ENCODE peak calls at places on chromosomes 6 and 20, in five cellular contexts. One of them, this sample, is unnamed. For H3K4me1 and H3K27me3, the result is how much of the 10 kb centered on the place peaks cover.

GRCh38 chr20:36240076-36240475 is 3.8 kb downstream of the AAR2 start:
- DNase-seq in PC-9: no peak
- DNase-seq in fibroblast of lung: no peak
- DNase-seq in cardiac muscle cell: no peak
- DNase-seq in tibial artery: no peak
- DNase-seq in this sample: no peak

GRCh38 chr6:26204332-26205160 is 117.3 kb downstream of the HFE start:
- DNase-seq in PC-9: peak
- DNase-seq in fibroblast of lung: peak
- DNase-seq in cardiac muscle cell: peak
- DNase-seq in tibial artery: peak
- DNase-seq in this sample: peak

GRCh38 chr6:149513915-149514314 is 29.1 kb upstream of the ZC3H12D start:
- DNase-seq in PC-9: no peak
- DNase-seq in fibroblast of lung: no peak
- DNase-seq in cardiac muscle cell: peak
- DNase-seq in tibial artery: no peak
- DNase-seq in this sample: no peak

GRCh38 chr6:24935323-24935722 is 437 bp downstream of the RIPOR2 start:
- DNase-seq in PC-9: no peak
- DNase-seq in fibroblast of lung: no peak
- DNase-seq in cardiac muscle cell: no peak
- DNase-seq in tibial artery: no peak
- DNase-seq in this sample: no peak

GRCh38 chr20:64133951-64134407 is 26.6 kb upstream of the NPBWR2 start:
- DNase-seq in PC-9: no peak
- DNase-seq in fibroblast of lung: no peak
- DNase-seq in cardiac muscle cell: no peak
- DNase-seq in tibial artery: no peak
- DNase-seq in this sample: peak

GRCh38 chr6:20102674-20103073 is 109.6 kb downstream of the MBOAT1 start:
- DNase-seq in PC-9: no peak
- DNase-seq in fibroblast of lung: no peak
- DNase-seq in cardiac muscle cell: no peak
- DNase-seq in tibial artery: no peak
- DNase-seq in this sample: no peak

GRCh38 chr6:154593122-154593521 is 82.6 kb upstream of the CNKSR3 start:
- DNase-seq in PC-9: no peak
- DNase-seq in fibroblast of lung: no peak
- DNase-seq in cardiac muscle cell: no peak
- DNase-seq in tibial artery: no peak
- DNase-seq in this sample: peak

GRCh38 chr20:57381596-57382503 is 9.3 kb upstream of the RBM38 start:
- DNase-seq in PC-9: peak
- DNase-seq in fibroblast of lung: peak
- DNase-seq in cardiac muscle cell: peak
- DNase-seq in tibial artery: peak
- DNase-seq in this sample: peak

GRCh38 chr6:81067057-81067456 is 685.4 kb downstream of the TENT5A start:
- DNase-seq in PC-9: no peak
- DNase-seq in fibroblast of lung: no peak
- DNase-seq in cardiac muscle cell: no peak
- DNase-seq in tibial artery: no peak
- DNase-seq in this sample: peak

GRCh38 chr20:62874745-62875344 is 13.2 kb upstream of the TCFL5 start:
- DNase-seq in PC-9: no peak
- DNase-seq in fibroblast of lung: no peak
- DNase-seq in cardiac muscle cell: peak
- DNase-seq in tibial artery: no peak
- DNase-seq in this sample: no peak

GRCh38 chr20:47704746-47705496 is 80.4 kb downstream of the SULF2 start:
- DNase-seq in PC-9: no peak
- DNase-seq in fibroblast of lung: no peak
- DNase-seq in cardiac muscle cell: peak
- DNase-seq in tibial artery: no peak
- DNase-seq in this sample: no peak

GRCh38 chr6:31834367-31834703 is 6.8 kb downstream of the HSPA1B start:
- DNase-seq in PC-9: peak
- DNase-seq in fibroblast of lung: peak
- DNase-seq in cardiac muscle cell: peak
- DNase-seq in tibial artery: peak
- DNase-seq in this sample: peak

GRCh38 chr6:113825776-113826175 is 31.4 kb upstream of the MARCKS start:
- DNase-seq in PC-9: no peak
- DNase-seq in fibroblast of lung: peak
- DNase-seq in cardiac muscle cell: peak
- DNase-seq in tibial artery: peak
- DNase-seq in this sample: no peak

GRCh38 chr6:5357486-5357885 is 96.2 kb downstream of the FARS2 start:
- DNase-seq in PC-9: no peak
- DNase-seq in fibroblast of lung: no peak
- DNase-seq in cardiac muscle cell: no peak
- DNase-seq in tibial artery: no peak
- DNase-seq in this sample: no peak

GRCh38 chr6:170292778-170293164 is 1.9 kb upstream of the DLL1 start:
- DNase-seq in PC-9: no peak
- DNase-seq in fibroblast of lung: peak
- DNase-seq in cardiac muscle cell: no peak
- DNase-seq in tibial artery: no peak
- DNase-seq in this sample: no peak

GRCh38 chr6:11992086-11992485 is 20.0 kb upstream of the HIVEP1 start:
- DNase-seq in PC-9: no peak
- DNase-seq in fibroblast of lung: no peak
- DNase-seq in cardiac muscle cell: no peak
- DNase-seq in tibial artery: no peak
- DNase-seq in this sample: no peak

GRCh38 chr6:47478233-47479155 is 905 bp downstream of the CD2AP start:
- DNase-seq in PC-9: no peak
- DNase-seq in fibroblast of lung: peak
- DNase-seq in cardiac muscle cell: peak
- DNase-seq in tibial artery: peak
- DNase-seq in this sample: peak

GRCh38 chr6:141401168-141401567 is 731.6 kb upstream of the GJE1 start:
- DNase-seq in PC-9: no peak
- DNase-seq in fibroblast of lung: peak
- DNase-seq in cardiac muscle cell: peak
- DNase-seq in tibial artery: no peak
- DNase-seq in this sample: no peak

GRCh38 chr20:16283978-16284377 is 289.3 kb downstream of the KIF16B start:
- DNase-seq in PC-9: no peak
- DNase-seq in fibroblast of lung: no peak
- DNase-seq in cardiac muscle cell: no peak
- DNase-seq in tibial artery: no peak
- DNase-seq in this sample: no peak

GRCh38 chr6:71619836-71620235 is 266.5 kb upstream of the RIMS1 start:
- DNase-seq in PC-9: no peak
- DNase-seq in fibroblast of lung: no peak
- DNase-seq in cardiac muscle cell: peak
- DNase-seq in tibial artery: no peak
- DNase-seq in this sample: no peak

GRCh38 chr6:42929928-42930360 is 664 bp downstream of the CNPY3 start:
- DNase-seq in PC-9: peak
- DNase-seq in fibroblast of lung: peak
- DNase-seq in cardiac muscle cell: peak
- DNase-seq in tibial artery: peak
- DNase-seq in this sample: peak

GRCh38 chr20:3464166-3464565 is 6.7 kb upstream of the ATRN start:
- DNase-seq in PC-9: no peak
- DNase-seq in fibroblast of lung: no peak
- DNase-seq in cardiac muscle cell: no peak
- DNase-seq in tibial artery: no peak
- DNase-seq in this sample: no peak

GRCh38 chr6:72084992-72085569 is 198.7 kb downstream of the RIMS1 start:
- DNase-seq in PC-9: no peak
- DNase-seq in fibroblast of lung: peak
- DNase-seq in cardiac muscle cell: peak
- DNase-seq in tibial artery: no peak
- DNase-seq in this sample: peak

GRCh38 chr20:55095745-55096450 is 620.5 kb downstream of the DOK5 start:
- DNase-seq in PC-9: no peak
- DNase-seq in fibroblast of lung: no peak
- DNase-seq in cardiac muscle cell: no peak
- DNase-seq in tibial artery: no peak
- DNase-seq in this sample: no peak

GRCh38 chr6:75101896-75102680 is 103.8 kb downstream of the COL12A1 start:
- DNase-seq in PC-9: no peak
- DNase-seq in fibroblast of lung: peak
- DNase-seq in cardiac muscle cell: peak
- DNase-seq in tibial artery: peak
- DNase-seq in this sample: no peak

GRCh38 chr20:61558726-61559125 is 306.7 kb downstream of the CDH4 start:
- DNase-seq in PC-9: no peak
- DNase-seq in fibroblast of lung: peak
- DNase-seq in cardiac muscle cell: no peak
- DNase-seq in tibial artery: no peak
- DNase-seq in this sample: no peak
- H3K4me1 ChIP-seq in PC-9: under half
- H3K4me1 ChIP-seq in fibroblast of lung: under half
- H3K4me1 ChIP-seq in cardiac muscle cell: under half
- H3K4me1 ChIP-seq in tibial artery: under half
- H3K4me1 ChIP-seq in this sample: under half

GRCh38 chr6:110282412-110282811 is 75.7 kb downstream of the METTL24 start:
- DNase-seq in PC-9: no peak
- DNase-seq in fibroblast of lung: no peak
- DNase-seq in cardiac muscle cell: no peak
- DNase-seq in tibial artery: no peak
- DNase-seq in this sample: no peak

GRCh38 chr6:110284877-110285276 is 73.3 kb downstream of the METTL24 start:
- DNase-seq in PC-9: no peak
- DNase-seq in fibroblast of lung: no peak
- DNase-seq in cardiac muscle cell: no peak
- DNase-seq in tibial artery: no peak
- DNase-seq in this sample: no peak

GRCh38 chr6:110287462-110288341 is 70.4 kb downstream of the METTL24 start:
- DNase-seq in PC-9: no peak
- DNase-seq in fibroblast of lung: no peak
- DNase-seq in cardiac muscle cell: no peak
- DNase-seq in tibial artery: no peak
- DNase-seq in this sample: no peak

GRCh38 chr6:110283657-110284056 is 74.5 kb downstream of the METTL24 start:
- DNase-seq in PC-9: no peak
- DNase-seq in fibroblast of lung: no peak
- DNase-seq in cardiac muscle cell: no peak
- DNase-seq in tibial artery: no peak
- DNase-seq in this sample: no peak

GRCh38 chr6:110285306-110286060 is 72.7 kb downstream of the METTL24 start:
- DNase-seq in PC-9: peak
- DNase-seq in fibroblast of lung: no peak
- DNase-seq in cardiac muscle cell: no peak
- DNase-seq in tibial artery: no peak
- DNase-seq in this sample: no peak
- H3K4me3 ChIP-seq in PC-9: no peak
- H3K4me3 ChIP-seq in fibroblast of lung: no peak
- H3K4me3 ChIP-seq in cardiac muscle cell: no peak
- H3K4me3 ChIP-seq in tibial artery: no peak
- H3K4me3 ChIP-seq in this sample: no peak

GRCh38 chr20:46569961-46570360 is 19.5 kb upstream of the OCSTAMP start:
- DNase-seq in PC-9: no peak
- DNase-seq in fibroblast of lung: no peak
- DNase-seq in cardiac muscle cell: no peak
- DNase-seq in tibial artery: no peak
- DNase-seq in this sample: no peak
- H3K27me3 ChIP-seq in PC-9: under half
- H3K27me3 ChIP-seq in fibroblast of lung: under half
- H3K27me3 ChIP-seq in cardiac muscle cell: under half
- H3K27me3 ChIP-seq in tibial artery: under half
- H3K27me3 ChIP-seq in this sample: under half

GRCh38 chr20:50533464-50533863 is 23.3 kb downstream of the PTPN1 start:
- DNase-seq in PC-9: no peak
- DNase-seq in fibroblast of lung: no peak
- DNase-seq in cardiac muscle cell: no peak
- DNase-seq in tibial artery: no peak
- DNase-seq in this sample: no peak

GRCh38 chr20:50535162-50535561 is 25.0 kb downstream of the PTPN1 start:
- DNase-seq in PC-9: no peak
- DNase-seq in fibroblast of lung: no peak
- DNase-seq in cardiac muscle cell: no peak
- DNase-seq in tibial artery: no peak
- DNase-seq in this sample: no peak

GRCh38 chr20:50533061-50533460 is 22.9 kb downstream of the PTPN1 start:
- DNase-seq in PC-9: no peak
- DNase-seq in fibroblast of lung: peak
- DNase-seq in cardiac muscle cell: no peak
- DNase-seq in tibial artery: no peak
- DNase-seq in this sample: no peak

GRCh38 chr20:50536333-50536732 is 26.1 kb downstream of the PTPN1 start:
- DNase-seq in PC-9: no peak
- DNase-seq in fibroblast of lung: no peak
- DNase-seq in cardiac muscle cell: no peak
- DNase-seq in tibial artery: no peak
- DNase-seq in this sample: peak

GRCh38 chr20:50534567-50534966 is 24.4 kb downstream of the PTPN1 start:
- DNase-seq in PC-9: peak
- DNase-seq in fibroblast of lung: peak
- DNase-seq in cardiac muscle cell: peak
- DNase-seq in tibial artery: no peak
- DNase-seq in this sample: no peak
- H3K4me1 ChIP-seq in PC-9: under half
- H3K4me1 ChIP-seq in fibroblast of lung: under half
- H3K4me1 ChIP-seq in cardiac muscle cell: under half
- H3K4me1 ChIP-seq in tibial artery: under half
- H3K4me1 ChIP-seq in this sample: under half

GRCh38 chr6:129844118-129844891 is 16.8 kb downstream of the TMEM244 start:
- DNase-seq in PC-9: peak
- DNase-seq in fibroblast of lung: peak
- DNase-seq in cardiac muscle cell: peak
- DNase-seq in tibial artery: no peak
- DNase-seq in this sample: no peak

GRCh38 chr6:129842881-129843409 is 18.2 kb downstream of the TMEM244 start:
- DNase-seq in PC-9: no peak
- DNase-seq in fibroblast of lung: no peak
- DNase-seq in cardiac muscle cell: no peak
- DNase-seq in tibial artery: no peak
- DNase-seq in this sample: no peak

GRCh38 chr6:129846761-129847160 is 14.4 kb downstream of the TMEM244 start:
- DNase-seq in PC-9: no peak
- DNase-seq in fibroblast of lung: no peak
- DNase-seq in cardiac muscle cell: no peak
- DNase-seq in tibial artery: no peak
- DNase-seq in this sample: no peak

GRCh38 chr6:129843573-129843972 is 17.5 kb downstream of the TMEM244 start:
- DNase-seq in PC-9: no peak
- DNase-seq in fibroblast of lung: no peak
- DNase-seq in cardiac muscle cell: no peak
- DNase-seq in tibial artery: no peak
- DNase-seq in this sample: no peak

DNA sequence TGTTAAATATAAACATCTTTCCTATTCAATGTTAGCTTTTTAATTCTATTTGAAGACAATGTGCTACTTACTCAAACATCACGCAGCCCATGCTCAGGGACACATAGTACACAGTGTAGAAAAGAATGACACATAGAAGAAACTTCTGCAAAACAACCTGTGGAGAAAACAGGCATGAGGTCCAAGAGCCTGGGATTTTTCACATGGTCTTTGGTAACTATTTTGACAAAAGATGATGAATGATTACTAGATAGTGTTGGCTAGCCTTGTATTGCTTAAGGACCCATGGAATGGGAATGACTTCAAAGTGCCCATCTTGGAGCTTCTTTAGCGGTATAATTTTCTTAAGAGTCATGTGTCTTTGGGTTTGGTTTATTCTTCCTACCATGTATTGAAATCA is 15.4 kb downstream of the TMEM244 start:
- DNase-seq in PC-9: no peak
- DNase-seq in fibroblast of lung: no peak
- DNase-seq in cardiac muscle cell: no peak
- DNase-seq in tibial artery: no peak
- DNase-seq in this sample: no peak
- H3K4me3 ChIP-seq in PC-9: no peak
- H3K4me3 ChIP-seq in fibroblast of lung: no peak
- H3K4me3 ChIP-seq in cardiac muscle cell: no peak
- H3K4me3 ChIP-seq in tibial artery: no peak
- H3K4me3 ChIP-seq in this sample: no peak

This sample was measured in HAP-1.